ENCODE peak calls at places on chromosome 3, in nine cellular contexts. H is stimulated activated naive CD8-positive, alpha-beta T cell treated with anti-CD3 and anti-CD28 coated beads, Interleukin-15, amount 100 ng/mL, for 72 hours; T is cardiac fibroblast; L is MCF 10A; X is activated CD4-positive, alpha-beta T cell treated with anti-CD3 and anti-CD28 coated beads, Interleukin-2, amount 50 U/mL, for 48 hours; K is globus pallidus; U is EH; Q is NCI-H510A; R is hepatocyte. B is an unnamed sample.

GRCh38 chr3:143442761-143443477 is 323.3 kb downstream of the CHST2 start:
- DNase-seq in R (no peak), Q (no peak), H (no peak), X (no peak), L (no peak), U (peak), T (peak), K (no peak), B (no peak)

GRCh38 chr3:56923546-56924224 is 121.9 kb upstream of the ARHGEF3 start:
- DNase-seq in X (no peak), Q (no peak), L (peak), K (peak), U (peak), H (no peak), T (peak), R (peak), B (no peak)

GRCh38 chr3:195905970-195906864 is 2.1 kb downstream of the TNK2 start:
- DNase-seq in X (no peak), K (no peak), H (peak), T (no peak), L (peak), U (peak), R (peak), Q (no peak), B (no peak)

GRCh38 chr3:56654460-56654859 is 28.6 kb downstream of the TASOR start:
- DNase-seq in X (no peak), K (no peak), Q (no peak), U (no peak), H (no peak), T (no peak), R (no peak), L (no peak), B (no peak)

GRCh38 chr3:9340450-9341009 is 22.3 kb upstream of the THUMPD3 start:
- DNase-seq in H (no peak), L (peak), X (no peak), Q (no peak), T (peak), K (no peak), R (peak), U (peak), B (no peak)

GRCh38 chr3:190225186-190225692 is 97.0 kb downstream of the CLDN1 start:
- DNase-seq in K (peak), H (no peak), L (peak), Q (no peak), X (no peak), T (peak), U (peak), R (peak), B (no peak)

GRCh38 chr3:113659121-113659531 is 37.3 kb downstream of the USF3 start:
- DNase-seq in H (no peak), L (no peak), T (no peak), U (no peak), Q (peak), X (no peak), K (no peak), R (no peak), B (no peak)

GRCh38 chr3:25910997-25911396 is 121.1 kb downstream of the OXSM start:
- DNase-seq in U (peak), L (peak), H (peak), X (peak), T (peak), Q (no peak), K (peak), R (peak), B (peak)

GRCh38 chr3:128011140-128011539 is 41.1 kb upstream of the SEC61A1 start:
- DNase-seq in T (peak), U (peak), Q (peak), R (peak), X (peak), K (no peak), H (peak), L (peak), B (peak)

GRCh38 chr3:141203866-141204265 is 27.8 kb upstream of the PXYLP1 start:
- DNase-seq in X (no peak), L (no peak), T (no peak), Q (no peak), H (no peak), U (no peak), K (no peak), R (no peak), B (no peak)

GRCh38 chr3:32440481-32441350 is 49.1 kb downstream of the CMTM7 start:
- DNase-seq in L (peak), T (no peak), X (no peak), U (peak), H (no peak), K (no peak), Q (no peak), R (no peak), B (no peak)

GRCh38 chr3:45968706-45969105 is 25.4 kb downstream of the CXCR6 start:
- DNase-seq in K (no peak), R (peak), H (no peak), X (no peak), L (no peak), T (peak), Q (no peak), U (peak), B (no peak)

GRCh38 chr3:133563186-133563591 is 10.3 kb upstream of the CDV3 start:
- DNase-seq in T (no peak), R (no peak), K (no peak), L (no peak), Q (no peak), H (no peak), X (no peak), U (peak), B (no peak)